ENCODE peak calls at places on chromosomes 11 and 22, in eight cellular contexts. L is epithelial cell of esophagus, P is prostate gland, O is omental fat pad, X is neural crest cell, A is fibroblast of mammary gland, G is AG04450, H is OCI-LY7. K is an unnamed sample.

GRCh38 chr22:45949921-45950320 is 27.0 kb downstream of the WNT7B start:
- DNase-seq in O (no peak), L (no peak), X (no peak), H (no peak), G (no peak), A (no peak), P (no peak), K (no peak)

GRCh38 chr22:19620742-19621371 is 93.4 kb upstream of the SEPTIN5 start:
- DNase-seq in O (no peak), H (no peak), X (no peak), A (peak), G (no peak), L (peak), P (no peak), K (no peak)

GRCh38 chr11:134691474-134691873 is 279.4 kb upstream of the B3GAT1 start:
- DNase-seq in O (no peak), L (no peak), H (no peak), G (no peak), A (no peak), P (no peak), X (no peak), K (no peak)

GRCh38 chr22:26918236-26918635 is 260.8 kb downstream of the MIAT start:
- DNase-seq in H (no peak), O (no peak), P (no peak), A (peak), G (no peak), L (no peak), X (no peak), K (no peak)

GRCh38 chr22:48943567-48944432 is 883.9 kb downstream of the BRD1 start:
- DNase-seq in A (no peak), H (peak), L (no peak), O (no peak), X (peak), G (no peak), P (no peak), K (no peak)

GRCh38 chr11:96334219-96334618 is 8.8 kb downstream of the MAML2 start:
- DNase-seq in O (no peak), P (no peak), G (no peak), X (no peak), A (no peak), L (no peak), H (no peak), K (no peak)

GRCh38 chr11:106276126-106276525 is 198.7 kb downstream of the AASDHPPT start:
- DNase-seq in P (no peak), X (no peak), L (peak), O (no peak), G (no peak), H (no peak), A (peak), K (no peak)

GRCh38 chr11:94196363-94196762 is 67.7 kb downstream of the PANX1 start:
- DNase-seq in G (no peak), L (no peak), A (peak), H (no peak), X (no peak), P (no peak), O (no peak), K (no peak)

GRCh38 chr11:99198215-99198614 is 177.5 kb downstream of the CNTN5 start:
- DNase-seq in L (no peak), A (no peak), H (no peak), X (no peak), G (no peak), O (no peak), P (no peak), K (no peak)

GRCh38 chr11:117875397-117876048 is 935 bp downstream of the FXYD6 start:
- DNase-seq in L (no peak), H (no peak), P (no peak), X (no peak), G (no peak), A (no peak), O (no peak), K (no peak)

GRCh38 chr11:23313001-23313400 is 452.7 kb upstream of the CCDC179 start:
- DNase-seq in O (no peak), L (no peak), G (no peak), H (no peak), X (no peak), P (no peak), A (no peak), K (no peak)

GRCh38 chr11:2509481-2510001 is 64.7 kb downstream of the KCNQ1 start:
- DNase-seq in A (no peak), H (no peak), P (no peak), G (no peak), O (peak), X (no peak), L (no peak), K (no peak)

GRCh38 chr22:20885557-20886323 is 26.9 kb downstream of the SNAP29 start:
- DNase-seq in H (peak), X (peak), L (peak), O (peak), P (peak), A (peak), G (peak), K (peak)

GRCh38 chr22:46598737-46599424 is 21.3 kb upstream of the GRAMD4 start:
- DNase-seq in L (no peak), X (no peak), G (no peak), H (no peak), O (no peak), P (no peak), A (peak), K (no peak)

GRCh38 chr11:109629734-109630133 is 207.7 kb downstream of the C11orf87 start:
- DNase-seq in O (no peak), H (no peak), L (peak), G (no peak), X (no peak), A (no peak), P (no peak), K (no peak)

GRCh38 chr11:60343094-60343704 is 16.1 kb downstream of the MS4A6E start:
- DNase-seq in A (peak), H (peak), P (no peak), L (peak), O (no peak), G (no peak), X (no peak), K (no peak)

GRCh38 chr11:74723511-74723910 is 7.7 kb downstream of the CHRDL2 start:
- DNase-seq in A (no peak), X (no peak), H (no peak), G (no peak), O (no peak), L (no peak), P (no peak), K (no peak)

GRCh38 chr11:83691387-83692088 is 405.4 kb upstream of the CCDC90B start:
- DNase-seq in G (no peak), L (peak), O (no peak), H (no peak), P (peak), X (no peak), A (peak), K (no peak)

GRCh38 chr11:64802370-64803162 is 448 bp downstream of the MAP4K2 start:
- DNase-seq in G (no peak), P (no peak), H (peak), L (no peak), X (no peak), O (no peak), A (no peak), K (no peak)

GRCh38 chr11:104830080-104830479 is 68.2 kb downstream of the CASP12 start:
- DNase-seq in L (peak), X (no peak), O (no peak), P (no peak), G (no peak), H (no peak), A (peak), K (no peak)

GRCh38 chr11:45180888-45181594 is 34.6 kb downstream of the PRDM11 start:
- DNase-seq in X (no peak), L (peak), A (peak), G (no peak), H (no peak), O (no peak), P (peak), K (peak)

GRCh38 chr11:76243648-76244285 is 37.5 kb upstream of the WNT11 start:
- DNase-seq in X (no peak), H (no peak), A (no peak), O (no peak), P (no peak), L (no peak), G (no peak), K (no peak)

GRCh38 chr11:130055637-130056036 is 14.1 kb upstream of the APLP2 start:
- DNase-seq in O (no peak), A (peak), G (no peak), X (no peak), H (no peak), P (no peak), L (peak), K (no peak)

GRCh38 chr22:18000441-18001039 is 23.8 kb downstream of the MICAL3 start:
- DNase-seq in H (peak), L (no peak), P (peak), X (peak), A (no peak), G (no peak), O (no peak), K (no peak)

GRCh38 chr22:26798433-26799065 is 141.2 kb downstream of the MIAT start:
- DNase-seq in L (no peak), G (no peak), P (peak), A (no peak), O (no peak), H (no peak), X (no peak), K (no peak)

GRCh38 chr11:97772696-97773095 is 1248.1 kb upstream of the CNTN5 start:
- DNase-seq in G (no peak), X (no peak), P (no peak), A (no peak), O (no peak), H (no peak), L (no peak), K (no peak)

GRCh38 chr22:47625531-47626427 is 863.3 kb downstream of the TBC1D22A start:
- DNase-seq in O (no peak), G (no peak), L (no peak), P (no peak), A (no peak), X (no peak), H (no peak), K (no peak)

GRCh38 chr22:28034760-28035401 is 115.8 kb upstream of the PITPNB start:
- DNase-seq in L (peak), A (peak), G (no peak), X (no peak), H (no peak), P (peak), O (peak), K (no peak)

GRCh38 chr22:19371893-19372292 is 59.6 kb downstream of the HIRA start:
- DNase-seq in H (no peak), A (no peak), P (no peak), X (no peak), O (no peak), L (no peak), G (no peak), K (no peak)

GRCh38 chr11:68463714-68464113 is 3.2 kb downstream of the PPP6R3 start:
- DNase-seq in H (no peak), P (no peak), X (no peak), A (no peak), L (no peak), G (no peak), O (no peak), K (no peak)

GRCh38 chr11:73184953-73185671 is 33.0 kb upstream of the P2RY2 start:
- DNase-seq in G (no peak), L (peak), O (peak), A (peak), P (peak), X (peak), H (peak), K (peak)

GRCh38 chr11:65696802-65697552 is 15.1 kb upstream of the KAT5 start:
- DNase-seq in X (no peak), A (no peak), O (no peak), H (no peak), P (no peak), G (no peak), L (no peak), K (no peak)

GRCh38 chr22:46515208-46516111 is 22.0 kb downstream of the CELSR1 start:
- DNase-seq in A (no peak), L (peak), O (no peak), G (no peak), P (no peak), X (no peak), H (no peak), K (no peak)

GRCh38 chr22:46699091-46699490 is 39.0 kb downstream of the CERK start:
- DNase-seq in G (no peak), H (no peak), L (no peak), P (no peak), X (no peak), A (no peak), O (no peak), K (no peak)

GRCh38 chr11:128503231-128503991 is 83.9 kb downstream of the ETS1 start:
- DNase-seq in O (no peak), L (peak), X (no peak), H (no peak), P (no peak), A (peak), G (peak), K (no peak)

GRCh38 chr11:69446108-69446507 is 35.4 kb upstream of the LINC01488 start:
- DNase-seq in H (no peak), A (no peak), O (no peak), X (no peak), G (no peak), P (no peak), L (no peak), K (no peak)

GRCh38 chr22:35219012-35219411 is 38.3 kb upstream of the HMGXB4 start:
- DNase-seq in P (no peak), O (no peak), G (peak), X (no peak), L (peak), H (no peak), A (peak), K (no peak)

DNA sequence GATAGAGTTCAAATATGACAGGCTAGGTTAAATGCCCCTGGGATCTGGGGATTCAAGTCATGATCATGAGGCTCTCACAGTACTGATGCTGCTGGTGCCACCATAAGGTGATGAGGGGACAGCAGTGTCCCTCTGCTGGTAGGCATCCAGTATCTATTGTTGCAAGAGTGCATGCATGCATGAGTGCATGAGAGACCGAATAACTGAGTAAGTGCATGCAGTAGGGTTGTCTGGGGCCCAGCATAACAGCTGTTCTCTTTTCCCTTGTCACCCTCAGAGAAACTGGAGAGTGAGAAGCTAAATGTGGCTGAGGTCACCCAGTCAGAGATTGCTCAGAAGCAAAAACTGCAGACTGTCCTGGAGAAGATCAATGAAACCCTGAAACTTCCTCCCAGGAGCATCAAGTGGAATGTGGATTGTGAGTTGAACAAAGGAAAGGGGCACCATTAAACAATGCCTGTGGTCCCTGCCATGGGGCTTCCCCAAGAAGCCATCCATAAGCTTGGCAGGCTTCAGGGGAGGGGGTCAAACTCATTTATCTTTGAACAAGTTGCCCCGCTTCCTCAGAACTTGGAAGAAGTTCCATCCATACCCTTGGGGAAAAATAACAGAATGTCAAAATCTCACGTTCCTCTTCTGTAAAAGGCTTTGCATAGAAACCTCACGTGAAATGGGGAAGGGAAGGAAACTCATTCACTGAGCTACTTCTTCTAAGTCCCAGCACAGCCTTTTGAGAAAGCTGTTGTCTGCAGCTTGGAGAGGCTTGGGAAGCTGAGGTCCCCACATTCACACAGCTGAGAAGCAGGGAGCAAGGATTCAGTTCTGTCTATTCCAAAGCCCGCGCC is 119.0 kb downstream of the PARVA start:
- DNase-seq in H (no peak), A (no peak), G (no peak), O (no peak), X (no peak), L (no peak), P (no peak), K (no peak)
- TF ChIP-seq CTCF in H (no peak), A (peak), G (peak), O (no peak), X (peak), L (peak), P (no peak), K (no peak)

GRCh38 chr11:67252831-67253239 is 13.4 kb upstream of the GRK2 start:
- DNase-seq in L (peak), P (no peak), O (no peak), A (peak), G (no peak), H (peak), X (no peak), K (no peak)
- TF ChIP-seq CTCF in L (peak), P (no peak), O (no peak), A (peak), G (peak), H (peak), X (peak), K (peak)

GRCh38 chr11:123588863-123589262 is 65.6 kb downstream of the SCN3B start:
- DNase-seq in A (no peak), G (no peak), O (no peak), X (no peak), P (no peak), H (no peak), L (no peak), K (no peak)
- TF ChIP-seq CTCF in A (no peak), G (no peak), O (no peak), X (no peak), P (no peak), H (no peak), L (no peak), K (no peak)

GRCh38 chr11:79610678-79611077 is 169.8 kb upstream of the TENM4 start:
- DNase-seq in O (no peak), A (no peak), L (peak), P (no peak), G (no peak), X (no peak), H (no peak), K (no peak)
- TF ChIP-seq CTCF in O (no peak), A (no peak), L (peak), P (no peak), G (peak), X (peak), H (no peak), K (no peak)

GRCh38 chr11:66996609-66997273 is 21.6 kb downstream of the C11orf86 start:
- DNase-seq in O (no peak), H (no peak), X (no peak), P (no peak), A (no peak), G (peak), L (no peak), K (no peak)

GRCh38 chr11:66987158-66987620 is 12.1 kb downstream of the C11orf86 start:
- DNase-seq in L (no peak), O (no peak), P (no peak), H (no peak), X (no peak), G (no peak), A (no peak), K (no peak)

GRCh38 chr11:66986178-66986545 is 11.1 kb downstream of the C11orf86 start:
- DNase-seq in H (no peak), X (no peak), O (no peak), L (peak), P (no peak), G (no peak), A (no peak), K (no peak)

GRCh38 chr11:66988238-66988637 is 13.1 kb downstream of the C11orf86 start:
- DNase-seq in H (no peak), A (no peak), L (no peak), X (no peak), G (no peak), P (no peak), O (no peak), K (no peak)

GRCh38 chr11:66992041-66992440 is 16.9 kb downstream of the C11orf86 start:
- DNase-seq in A (no peak), G (no peak), H (no peak), X (no peak), O (no peak), L (no peak), P (no peak), K (no peak)
- TF ChIP-seq CTCF in A (no peak), G (no peak), H (no peak), X (no peak), O (no peak), L (no peak), P (no peak), K (no peak)